ENCODE peak calls at places on chromosome 4, in nine cellular contexts. V, G, K, W, E, C, H, B and U are unnamed samples.

GRCh38 chr4:39883645-39884044 is 94.1 kb downstream of the PDS5A start:
- DNase-seq in C (no peak), W (no peak), B (no peak), H (no peak), G (no peak), K (no peak), E (no peak), V (no peak), U (no peak)

GRCh38 chr4:22019676-22020075 is 71.1 kb upstream of the KCNIP4 start:
- DNase-seq in B (no peak), E (no peak), K (no peak), C (no peak), H (no peak), G (no peak), V (no peak), W (no peak), U (no peak)

GRCh38 chr4:159370316-159370715 is 267.4 kb downstream of the RAPGEF2 start:
- DNase-seq in E (no peak), B (no peak), V (no peak), H (no peak), K (no peak), G (no peak), W (no peak), C (no peak), U (no peak)

GRCh38 chr4:164251257-164251656 is 502.7 kb upstream of the SMIM31 start:
- DNase-seq in H (no peak), W (no peak), B (no peak), K (no peak), E (no peak), G (no peak), C (no peak), V (peak; percentile 98), U (no peak)

GRCh38 chr4:18127030-18127429 is 105.5 kb upstream of the LCORL start:
- DNase-seq in W (no peak), H (no peak), E (no peak), K (no peak), B (no peak), C (no peak), G (no peak), V (no peak), U (no peak)

GRCh38 chr4:12393631-12394262 is 965.1 kb upstream of the HS3ST1 start:
- DNase-seq in W (no peak), K (no peak), C (no peak), B (no peak), V (no peak), H (no peak), G (no peak), E (no peak), U (no peak)

GRCh38 chr4:44447563-44448504 is 775 bp downstream of the KCTD8 start:
- DNase-seq in G (no peak), H (peak; percentile 16), V (no peak), B (peak; percentile 7), E (peak; percentile 10), W (no peak), C (no peak), K (peak; percentile 22), U (peak; percentile 73)

GRCh38 chr4:20137176-20137575 is 114.5 kb upstream of the SLIT2 start:
- DNase-seq in B (no peak), H (no peak), K (no peak), E (peak; percentile 7), C (no peak), V (no peak), W (no peak), G (no peak), U (no peak)

GRCh38 chr4:82005153-82005552 is 368.6 kb downstream of the HNRNPD start:
- DNase-seq in K (no peak), C (no peak), G (no peak), V (peak; percentile 40), H (no peak), W (peak; percentile 4), E (no peak), B (no peak), U (no peak)

DNA sequence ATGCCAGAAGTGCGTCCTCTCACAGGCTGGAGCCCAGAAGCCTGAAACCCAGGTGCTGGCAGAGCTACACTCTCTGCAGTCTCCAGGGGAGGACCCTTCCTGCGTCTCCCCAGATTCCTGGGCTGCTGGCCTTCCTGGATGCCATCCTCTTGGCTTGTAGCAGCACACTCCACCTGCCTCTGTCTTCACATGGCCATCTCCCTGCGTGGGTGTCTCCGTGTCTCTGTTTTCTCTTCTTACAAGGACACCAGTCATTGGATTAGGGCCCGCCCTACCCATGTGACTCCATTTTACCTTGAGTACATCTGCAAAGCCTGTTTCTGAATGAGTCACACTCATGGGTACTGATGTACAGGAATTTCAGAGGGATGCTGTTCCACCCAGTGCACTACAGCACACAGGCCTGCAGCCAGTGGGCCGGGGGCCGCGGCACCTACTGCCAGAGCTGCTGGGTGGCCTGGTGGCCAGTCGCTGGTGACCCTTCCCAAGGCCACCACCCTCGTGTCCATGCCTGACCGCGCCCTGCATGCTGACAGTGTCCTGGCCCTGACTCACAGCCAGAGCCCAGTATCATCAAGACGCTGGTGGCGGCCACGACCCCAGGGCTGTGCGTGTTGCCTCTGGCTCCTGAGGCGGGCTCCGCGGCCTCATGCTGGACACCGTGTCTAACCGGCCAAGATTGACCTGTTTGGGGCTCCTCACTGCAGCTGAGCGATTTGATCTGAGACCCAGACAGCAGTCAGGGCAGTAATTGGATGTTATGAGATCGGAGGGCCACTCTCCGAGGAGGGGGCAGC is 63.6 kb upstream of the NKX1-1 start:
- DNase-seq in E (no peak), K (no peak), H (no peak), B (no peak), V (no peak), C (no peak), W (no peak), G (no peak), U (peak; percentile 71)
- H3K4me3 ChIP-seq in E (no peak overlapping the region), K (no peak overlapping the region), H (no peak overlapping the region), B (no peak overlapping the region), V (no peak overlapping the region), C (no peak overlapping the region), W (no peak overlapping the region), G (no peak overlapping the region), U (no peak overlapping the region)

GRCh38 chr4:112973897-112974296 is 75.6 kb upstream of the ANK2 start:
- DNase-seq in V (no peak), H (no peak), W (no peak), E (no peak), G (no peak), B (no peak), C (no peak), K (no peak), U (no peak)

GRCh38 chr4:112968456-112969159 is 80.8 kb upstream of the ANK2 start:
- DNase-seq in B (no peak), G (peak; percentile 12), W (no peak), K (no peak), C (no peak), H (no peak), V (no peak), E (peak; percentile 1), U (no peak)

GRCh38 chr4:112966701-112967100 is 82.8 kb upstream of the ANK2 start:
- DNase-seq in B (no peak), H (no peak), E (no peak), W (no peak), K (no peak), C (no peak), V (no peak), G (no peak), U (no peak)

GRCh38 chr4:112967109-112967508 is 82.3 kb upstream of the ANK2 start:
- DNase-seq in V (no peak), W (no peak), H (no peak), E (no peak), B (no peak), G (no peak), C (no peak), K (no peak), U (no peak)

GRCh38 chr4:112970903-112971302 is 78.5 kb upstream of the ANK2 start:
- DNase-seq in G (no peak), B (no peak), H (no peak), K (no peak), C (no peak), W (no peak), V (no peak), E (no peak), U (no peak)
- H3K4me3 ChIP-seq in G (no peak overlapping the region), B (no peak overlapping the region), H (no peak overlapping the region), K (no peak overlapping the region), C (no peak overlapping the region), W (no peak overlapping the region), V (no peak overlapping the region), E (no peak overlapping the region), U (no peak overlapping the region)

GRCh38 chr4:105305019-105305836 is 158.6 kb downstream of the TET2 start:
- DNase-seq in E (no peak), C (no peak), G (no peak), W (no peak), V (no peak), K (no peak), B (no peak), H (no peak), U (no peak)

GRCh38 chr4:105304085-105304484 is 157.4 kb downstream of the TET2 start:
- DNase-seq in V (no peak), B (no peak), H (no peak), C (no peak), E (no peak), W (no peak), G (no peak), K (no peak), U (no peak)

GRCh38 chr4:105306158-105306781 is 159.6 kb downstream of the TET2 start:
- DNase-seq in C (no peak), H (no peak), V (no peak), E (no peak), W (no peak), K (no peak), B (no peak), G (no peak), U (no peak)

DNA sequence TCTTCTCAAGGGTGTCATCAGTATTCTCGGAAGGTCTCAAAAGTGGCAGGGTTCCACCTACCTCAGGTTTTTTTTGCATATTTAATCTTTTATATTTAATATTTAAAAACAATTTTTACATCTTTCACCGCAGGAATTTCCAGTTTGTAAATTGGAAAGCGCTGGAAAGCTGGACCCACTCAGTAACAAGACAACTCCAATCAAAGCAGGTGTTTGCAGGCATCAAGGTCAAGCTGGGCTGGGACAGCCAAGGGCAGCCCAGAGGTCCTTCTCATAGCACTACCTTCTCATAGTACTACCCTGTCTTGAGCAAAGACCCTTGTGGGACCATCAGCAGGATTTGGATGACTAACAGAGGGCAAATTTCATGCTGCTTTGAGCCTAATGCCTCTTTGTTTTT is 160.1 kb downstream of the TET2 start:
- DNase-seq in E (no peak), G (no peak), K (no peak), H (no peak), V (no peak), B (no peak), C (no peak), W (no peak), U (no peak)
- H3K4me3 ChIP-seq in E (no peak overlapping the region), G (no peak overlapping the region), K (no peak overlapping the region), H (no peak overlapping the region), V (no peak overlapping the region), B (no peak overlapping the region), C (no peak overlapping the region), W (no peak overlapping the region), U (no peak overlapping the region)

GRCh38 chr4:42488554-42488953 is 91.3 kb downstream of the SHISA3 start:
- DNase-seq in K (no peak), W (no peak), G (no peak), B (no peak), E (no peak), C (peak; percentile 10), H (no peak), V (no peak), U (no peak)
- H3K4me3 ChIP-seq in K (no peak overlapping the region), W (no peak overlapping the region), G (no peak overlapping the region), B (no peak overlapping the region), E (no peak overlapping the region), C (no peak overlapping the region), H (no peak overlapping the region), V (no peak overlapping the region), U (no peak overlapping the region)